ENCODE peak calls at places on chromosomes 7 and 10, in five cellular contexts. One of them, this sample, is unnamed.

GRCh38 chr10:51433949-51434348 is 265.4 kb downstream of the CSTF2T start:
- DNase-seq in neuronal stem cell: no peak
- DNase-seq in endothelial cell of umbilical vein: no peak
- DNase-seq in IMR-90: no peak
- DNase-seq in NT2/D1: no peak
- DNase-seq in this sample: no peak

GRCh38 chr7:148883233-148884048 is 650 bp downstream of the EZH2 start:
- DNase-seq in endothelial cell of umbilical vein: peak
- DNase-seq in NT2/D1: no peak
- DNase-seq in neuronal stem cell: peak
- DNase-seq in IMR-90: no peak
- DNase-seq in this sample: peak

GRCh38 chr7:149854611-149855367 is 16.6 kb downstream of the ZNF862 start:
- DNase-seq in NT2/D1: no peak
- DNase-seq in IMR-90: peak
- DNase-seq in neuronal stem cell: no peak
- DNase-seq in endothelial cell of umbilical vein: no peak
- DNase-seq in this sample: peak

GRCh38 chr7:94056796-94057207 is 52.6 kb upstream of the BET1 start:
- DNase-seq in IMR-90: peak
- DNase-seq in endothelial cell of umbilical vein: no peak
- DNase-seq in NT2/D1: peak
- DNase-seq in neuronal stem cell: no peak
- DNase-seq in this sample: peak

GRCh38 chr10:113087082-113088029 is 137.3 kb downstream of the TCF7L2 start:
- DNase-seq in NT2/D1: peak
- DNase-seq in neuronal stem cell: no peak
- DNase-seq in endothelial cell of umbilical vein: peak
- DNase-seq in IMR-90: peak
- DNase-seq in this sample: peak

GRCh38 chr10:71513896-71514295 is 117.2 kb downstream of the CDH23 start:
- DNase-seq in neuronal stem cell: no peak
- DNase-seq in endothelial cell of umbilical vein: no peak
- DNase-seq in NT2/D1: no peak
- DNase-seq in IMR-90: no peak
- DNase-seq in this sample: no peak

GRCh38 chr7:141262101-141262819 is 188.4 kb downstream of the TMEM178B start:
- DNase-seq in IMR-90: no peak
- DNase-seq in NT2/D1: no peak
- DNase-seq in endothelial cell of umbilical vein: no peak
- DNase-seq in neuronal stem cell: no peak
- DNase-seq in this sample: peak

GRCh38 chr10:59674211-59674836 is 35.3 kb downstream of the SLC16A9 start:
- DNase-seq in IMR-90: peak
- DNase-seq in NT2/D1: peak
- DNase-seq in neuronal stem cell: no peak
- DNase-seq in endothelial cell of umbilical vein: no peak
- DNase-seq in this sample: no peak

GRCh38 chr7:128347573-128348147 is 4.0 kb upstream of the RBM28 start:
- DNase-seq in endothelial cell of umbilical vein: peak
- DNase-seq in NT2/D1: peak
- DNase-seq in neuronal stem cell: peak
- DNase-seq in IMR-90: peak
- DNase-seq in this sample: peak

GRCh38 chr7:158085741-158086695 is 501.6 kb downstream of the PTPRN2 start:
- DNase-seq in neuronal stem cell: no peak
- DNase-seq in endothelial cell of umbilical vein: no peak
- DNase-seq in IMR-90: no peak
- DNase-seq in NT2/D1: no peak
- DNase-seq in this sample: no peak

GRCh38 chr10:132919374-132920100 is 22.8 kb downstream of the CFAP46 start:
- DNase-seq in neuronal stem cell: no peak
- DNase-seq in endothelial cell of umbilical vein: no peak
- DNase-seq in IMR-90: no peak
- DNase-seq in NT2/D1: no peak
- DNase-seq in this sample: no peak

GRCh38 chr10:127149613-127150081 is 46.7 kb downstream of the INSYN2A start:
- DNase-seq in IMR-90: peak
- DNase-seq in NT2/D1: peak
- DNase-seq in neuronal stem cell: no peak
- DNase-seq in endothelial cell of umbilical vein: no peak
- DNase-seq in this sample: no peak

GRCh38 chr7:111958889-111959288 is 247.3 kb downstream of the DOCK4 start:
- DNase-seq in IMR-90: no peak
- DNase-seq in neuronal stem cell: no peak
- DNase-seq in endothelial cell of umbilical vein: peak
- DNase-seq in NT2/D1: no peak
- DNase-seq in this sample: no peak

GRCh38 chr10:21180604-21181003 is 283.5 kb upstream of the NEBL start:
- DNase-seq in endothelial cell of umbilical vein: no peak
- DNase-seq in neuronal stem cell: no peak
- DNase-seq in NT2/D1: no peak
- DNase-seq in IMR-90: no peak
- DNase-seq in this sample: no peak

GRCh38 chr7:138358850-138359341 is 101.2 kb upstream of the TRIM24 start:
- DNase-seq in neuronal stem cell: no peak
- DNase-seq in NT2/D1: no peak
- DNase-seq in endothelial cell of umbilical vein: no peak
- DNase-seq in IMR-90: no peak
- DNase-seq in this sample: peak

GRCh38 chr7:121697731-121698396 is 175.1 kb upstream of the PTPRZ1 start:
- DNase-seq in endothelial cell of umbilical vein: no peak
- DNase-seq in IMR-90: no peak
- DNase-seq in NT2/D1: no peak
- DNase-seq in neuronal stem cell: no peak
- DNase-seq in this sample: no peak

GRCh38 chr7:157432957-157433576 is 96.3 kb downstream of the DNAJB6 start:
- DNase-seq in IMR-90: peak
- DNase-seq in NT2/D1: no peak
- DNase-seq in endothelial cell of umbilical vein: peak
- DNase-seq in neuronal stem cell: peak
- DNase-seq in this sample: peak

GRCh38 chr7:71095266-71095860 is 36.6 kb upstream of the GALNT17 start:
- DNase-seq in IMR-90: no peak
- DNase-seq in neuronal stem cell: no peak
- DNase-seq in endothelial cell of umbilical vein: no peak
- DNase-seq in NT2/D1: no peak
- DNase-seq in this sample: no peak

GRCh38 chr10:5014936-5015335 is 11.3 kb upstream of the AKR1C2 start:
- DNase-seq in endothelial cell of umbilical vein: no peak
- DNase-seq in neuronal stem cell: no peak
- DNase-seq in NT2/D1: no peak
- DNase-seq in IMR-90: no peak
- DNase-seq in this sample: no peak

GRCh38 chr10:132714096-132714721 is 71.7 kb downstream of the NKX6-2 start:
- DNase-seq in endothelial cell of umbilical vein: no peak
- DNase-seq in NT2/D1: no peak
- DNase-seq in neuronal stem cell: peak
- DNase-seq in IMR-90: no peak
- DNase-seq in this sample: peak

GRCh38 chr7:116280803-116281202 is 70.5 kb downstream of the TES start:
- DNase-seq in IMR-90: no peak
- DNase-seq in NT2/D1: no peak
- DNase-seq in neuronal stem cell: no peak
- DNase-seq in endothelial cell of umbilical vein: peak
- DNase-seq in this sample: no peak

GRCh38 chr7:136267822-136268221 is 290.7 kb upstream of the MTPN start:
- DNase-seq in endothelial cell of umbilical vein: no peak
- DNase-seq in IMR-90: no peak
- DNase-seq in neuronal stem cell: no peak
- DNase-seq in NT2/D1: no peak
- DNase-seq in this sample: no peak

GRCh38 chr7:45236666-45237065 is 79.1 kb downstream of the RAMP3 start:
- DNase-seq in IMR-90: peak
- DNase-seq in neuronal stem cell: no peak
- DNase-seq in endothelial cell of umbilical vein: peak
- DNase-seq in NT2/D1: no peak
- DNase-seq in this sample: no peak

GRCh38 chr10:93076871-93077270 is 3.2 kb downstream of the CYP26A1 start:
- DNase-seq in neuronal stem cell: no peak
- DNase-seq in endothelial cell of umbilical vein: no peak
- DNase-seq in IMR-90: no peak
- DNase-seq in NT2/D1: no peak
- DNase-seq in this sample: no peak

GRCh38 chr7:141349804-141350203 is 201.4 kb upstream of the AGK start:
- DNase-seq in neuronal stem cell: no peak
- DNase-seq in IMR-90: no peak
- DNase-seq in NT2/D1: no peak
- DNase-seq in endothelial cell of umbilical vein: no peak
- DNase-seq in this sample: no peak

GRCh38 chr7:25386311-25386744 is 158.0 kb upstream of the NPVF start:
- DNase-seq in neuronal stem cell: no peak
- DNase-seq in NT2/D1: no peak
- DNase-seq in IMR-90: no peak
- DNase-seq in endothelial cell of umbilical vein: no peak
- DNase-seq in this sample: no peak

GRCh38 chr7:73705551-73705920 is 13.9 kb downstream of the STX1A start:
- DNase-seq in IMR-90: no peak
- DNase-seq in endothelial cell of umbilical vein: no peak
- DNase-seq in neuronal stem cell: no peak
- DNase-seq in NT2/D1: no peak
- DNase-seq in this sample: no peak

GRCh38 chr7:73708961-73709360 is 10.5 kb downstream of the STX1A start:
- DNase-seq in endothelial cell of umbilical vein: no peak
- DNase-seq in neuronal stem cell: no peak
- DNase-seq in IMR-90: no peak
- DNase-seq in NT2/D1: no peak
- DNase-seq in this sample: no peak

GRCh38 chr7:73704640-73705550 is 14.6 kb downstream of the STX1A start:
- DNase-seq in neuronal stem cell: no peak
- DNase-seq in IMR-90: peak
- DNase-seq in NT2/D1: no peak
- DNase-seq in endothelial cell of umbilical vein: no peak
- DNase-seq in this sample: no peak

GRCh38 chr7:73706122-73707044 is 13.1 kb downstream of the STX1A start:
- DNase-seq in endothelial cell of umbilical vein: no peak
- DNase-seq in IMR-90: peak
- DNase-seq in NT2/D1: no peak
- DNase-seq in neuronal stem cell: no peak
- DNase-seq in this sample: no peak

DNA sequence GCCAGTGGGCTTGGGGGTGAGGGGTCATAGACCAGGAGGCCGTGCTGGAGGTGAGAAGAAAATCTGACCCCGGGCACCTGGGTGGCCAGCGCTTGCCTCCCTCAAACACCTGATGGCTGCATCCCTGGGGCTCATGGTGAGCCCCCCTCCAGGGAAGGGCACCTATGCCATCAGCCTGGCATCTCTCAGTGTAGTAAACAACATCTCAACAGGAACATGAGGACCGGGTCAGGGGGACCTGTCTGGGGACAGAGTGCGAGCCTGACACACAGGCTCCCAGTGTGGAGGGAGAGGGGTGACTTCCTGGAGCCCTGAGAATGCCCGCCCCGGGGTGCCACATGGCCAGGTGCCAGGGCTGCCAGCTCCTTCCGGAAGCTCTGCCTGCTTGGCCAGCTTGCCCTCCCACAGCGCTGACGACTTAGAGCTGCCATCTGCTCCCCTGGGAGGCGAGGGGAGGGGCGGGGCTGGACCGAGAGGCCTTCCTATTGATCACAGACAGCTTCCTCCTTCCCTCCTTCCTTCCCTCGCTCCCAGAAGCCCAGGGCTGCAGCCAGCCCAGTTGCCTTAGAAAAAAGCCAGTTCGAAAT is 12.3 kb downstream of the STX1A start:
- DNase-seq in IMR-90: no peak
- DNase-seq in endothelial cell of umbilical vein: no peak
- DNase-seq in neuronal stem cell: no peak
- DNase-seq in NT2/D1: no peak
- DNase-seq in this sample: no peak
- H3K9ac ChIP-seq in IMR-90: no peak
- H3K9ac ChIP-seq in endothelial cell of umbilical vein: no peak
- H3K9ac ChIP-seq in neuronal stem cell: no peak
- H3K9ac ChIP-seq in NT2/D1: no peak
- H3K9ac ChIP-seq in this sample: no peak

GRCh38 chr10:49526624-49527023 is 12.3 kb downstream of the ERCC6 start:
- DNase-seq in IMR-90: no peak
- DNase-seq in NT2/D1: no peak
- DNase-seq in endothelial cell of umbilical vein: no peak
- DNase-seq in neuronal stem cell: no peak
- DNase-seq in this sample: no peak
- H3K9ac ChIP-seq in IMR-90: no peak
- H3K9ac ChIP-seq in NT2/D1: no peak
- H3K9ac ChIP-seq in endothelial cell of umbilical vein: no peak
- H3K9ac ChIP-seq in neuronal stem cell: no peak
- H3K9ac ChIP-seq in this sample: no peak

GRCh38 chr7:74182453-74183090 is 8.4 kb downstream of the EIF4H start:
- DNase-seq in endothelial cell of umbilical vein: no peak
- DNase-seq in IMR-90: no peak
- DNase-seq in NT2/D1: no peak
- DNase-seq in neuronal stem cell: no peak
- DNase-seq in this sample: no peak
- H3K9ac ChIP-seq in endothelial cell of umbilical vein: no peak
- H3K9ac ChIP-seq in IMR-90: no peak
- H3K9ac ChIP-seq in NT2/D1: no peak
- H3K9ac ChIP-seq in neuronal stem cell: no peak
- H3K9ac ChIP-seq in this sample: no peak

GRCh38 chr10:15370741-15371701 is at the start of gene FAM171A1:
- DNase-seq in neuronal stem cell: peak
- DNase-seq in NT2/D1: no peak
- DNase-seq in IMR-90: peak
- DNase-seq in endothelial cell of umbilical vein: no peak
- DNase-seq in this sample: peak
- H3K9ac ChIP-seq in neuronal stem cell: peak
- H3K9ac ChIP-seq in NT2/D1: peak
- H3K9ac ChIP-seq in IMR-90: peak
- H3K9ac ChIP-seq in endothelial cell of umbilical vein: peak
- H3K9ac ChIP-seq in this sample: peak

GRCh38 chr7:41256186-41256945 is 446.5 kb downstream of the INHBA start:
- DNase-seq in IMR-90: peak
- DNase-seq in NT2/D1: no peak
- DNase-seq in neuronal stem cell: no peak
- DNase-seq in endothelial cell of umbilical vein: no peak
- DNase-seq in this sample: no peak
- H3K9ac ChIP-seq in IMR-90: no peak
- H3K9ac ChIP-seq in NT2/D1: no peak
- H3K9ac ChIP-seq in neuronal stem cell: no peak
- H3K9ac ChIP-seq in endothelial cell of umbilical vein: no peak
- H3K9ac ChIP-seq in this sample: no peak

GRCh38 chr10:50347394-50347802 is 96.1 kb upstream of the ASAH2 start:
- DNase-seq in neuronal stem cell: no peak
- DNase-seq in NT2/D1: no peak
- DNase-seq in IMR-90: no peak
- DNase-seq in endothelial cell of umbilical vein: no peak
- DNase-seq in this sample: no peak
- H3K9ac ChIP-seq in neuronal stem cell: no peak
- H3K9ac ChIP-seq in NT2/D1: no peak
- H3K9ac ChIP-seq in IMR-90: no peak
- H3K9ac ChIP-seq in endothelial cell of umbilical vein: no peak
- H3K9ac ChIP-seq in this sample: no peak

This sample was measured in endodermal cell.